ENCODE peak calls at places on chromosome 19, in eight cellular contexts. F is DMS153; J is A549; Q is NCI-H1092 treated with DMSO at 0.1 percent for 48 hours; G is T-helper 1 cell; B is anterior cingulate cortex; I is iPS DF 19.7; U is stimulated activated CD8-positive, alpha-beta memory T cell treated with anti-CD3 and anti-CD28 coated beads, Interleukin-4, amount 100 ng/mL, for 1 hour. S is an unnamed sample.
A peak's percentile ranks its signal among the peaks of the same experiment; 100 is the strongest.

GRCh38 chr19:8221161-8221560 is 12.0 kb downstream of the CERS4 start:
- DNase-seq in Q (no peak), G (no peak), I (no peak), J (no peak), B (peak; percentile 14), F (no peak), U (no peak), S (no peak)

GRCh38 chr19:45275370-45275971 is 24.4 kb downstream of the MARK4 start:
- DNase-seq in F (peak; percentile 27), G (no peak), I (no peak), J (no peak), U (no peak), Q (peak; percentile 1), B (peak; percentile 17), S (no peak)

GRCh38 chr19:31232220-31232619 is 117.0 kb downstream of the TSHZ3 start:
- DNase-seq in Q (no peak), G (no peak), F (no peak), B (no peak), U (no peak), J (no peak), I (no peak), S (no peak)

GRCh38 chr19:55855160-55855559 is 18.8 kb downstream of the NLRP4 start:
- DNase-seq in I (no peak), F (no peak), G (no peak), B (no peak), J (no peak), Q (no peak), U (no peak), S (no peak)

GRCh38 chr19:45952691-45953505 is 20.8 kb downstream of the NOVA2 start:
- DNase-seq in U (peak; percentile 21), B (no peak), I (peak; percentile 75), Q (no peak), J (peak; percentile 89), G (peak; percentile 40), F (peak; percentile 86), S (peak; percentile 26)

GRCh38 chr19:38389101-38389925 is 816 bp downstream of the SPRED3 start:
- DNase-seq in B (no peak), Q (no peak), F (peak; percentile 14), G (no peak), J (peak; percentile 53), U (no peak), I (no peak), S (peak; percentile 22)

GRCh38 chr19:35828694-35829301 is 16.2 kb upstream of the PRODH2 start:
- DNase-seq in Q (no peak), J (peak; percentile 59), U (peak; percentile 21), F (no peak), I (no peak), G (peak; percentile 47), B (peak; percentile 11), S (no peak)

GRCh38 chr19:47545061-47545948 is 27.6 kb downstream of the ZNF541 start:
- DNase-seq in G (no peak), B (no peak), J (no peak), F (no peak), Q (no peak), U (no peak), I (no peak), S (no peak)

GRCh38 chr19:37348060-37348459 is 22.8 kb upstream of the ZNF527 start:
- DNase-seq in Q (no peak), I (no peak), U (no peak), G (no peak), J (no peak), F (no peak), B (no peak), S (no peak)

GRCh38 chr19:19406878-19407639 is 1.6 kb downstream of the GATAD2A start:
- DNase-seq in U (no peak), F (no peak), G (peak; percentile 38), I (no peak), B (peak; percentile 11), Q (no peak), J (peak; percentile 53), S (no peak)

GRCh38 chr19:4449826-4450075 is 7.8 kb downstream of the UBXN6 start:
- DNase-seq in I (no peak), Q (no peak), B (no peak), J (no peak), F (no peak), U (no peak), G (no peak), S (no peak)

GRCh38 chr19:18996796-18997394 is 36.4 kb downstream of the SUGP2 start:
- DNase-seq in J (no peak), Q (no peak), U (no peak), F (no peak), I (no peak), G (no peak), B (no peak), S (no peak)

GRCh38 chr19:44512326-44513298 is 12.3 kb upstream of the ZNF180 start:
- DNase-seq in B (no peak), J (peak; percentile 79), F (no peak), G (no peak), Q (peak; percentile 11), U (no peak), I (no peak), S (peak; percentile 21)

GRCh38 chr19:14603990-14604387 is 21.1 kb downstream of the CLEC17A start:
- DNase-seq in B (no peak), I (no peak), G (no peak), Q (no peak), U (no peak), J (no peak), F (no peak), S (no peak)

GRCh38 chr19:7641288-7642276 is 4.7 kb downstream of the STXBP2 start:
- DNase-seq in B (no peak), G (no peak), I (no peak), J (peak; percentile 26), Q (no peak), U (no peak), F (no peak), S (no peak)

GRCh38 chr19:42115219-42115618 is 17.0 kb downstream of the POU2F2 start:
- DNase-seq in G (no peak), U (no peak), I (no peak), B (no peak), J (no peak), F (no peak), Q (no peak), S (no peak)

GRCh38 chr19:28619842-28620429 is 593.0 kb downstream of the UQCRFS1 start:
- DNase-seq in G (no peak), B (no peak), F (no peak), I (no peak), J (no peak), Q (no peak), U (no peak), S (no peak)

GRCh38 chr19:47190167-47190727 is 40.8 kb downstream of the BBC3 start:
- DNase-seq in I (no peak), J (peak; percentile 92), F (peak; percentile 21), Q (no peak), U (peak; percentile 15), B (peak; percentile 26), G (peak; percentile 41), S (no peak)

GRCh38 chr19:18014197-18014596 is 6.2 kb downstream of the ARRDC2 start:
- DNase-seq in Q (no peak), I (no peak), U (no peak), J (no peak), B (no peak), G (peak; percentile 42), F (no peak), S (no peak)

GRCh38 chr19:19444694-19445155 is 39.2 kb downstream of the GATAD2A start:
- DNase-seq in F (no peak), I (no peak), B (no peak), G (no peak), Q (no peak), J (no peak), U (no peak), S (no peak)

GRCh38 chr19:35395762-35396199 is 24.9 kb downstream of the GPR42 start:
- DNase-seq in G (no peak), Q (no peak), U (no peak), F (no peak), I (no peak), B (no peak), J (no peak), S (no peak)

GRCh38 chr19:51572908-51573307 is 1.8 kb downstream of the ZNF175 start:
- DNase-seq in I (no peak), B (no peak), J (no peak), F (no peak), U (no peak), G (no peak), Q (no peak), S (no peak)

GRCh38 chr19:28289294-28290063 is 923.5 kb downstream of the UQCRFS1 start:
- DNase-seq in Q (peak; percentile 89), I (no peak), G (no peak), U (no peak), B (peak; percentile 39), J (no peak), F (peak; percentile 96), S (peak; percentile 40)

GRCh38 chr19:12973236-12973635 is 3.9 kb downstream of the DAND5 start:
- DNase-seq in U (no peak), G (no peak), F (no peak), I (no peak), J (no peak), Q (no peak), B (no peak), S (no peak)

GRCh38 chr19:32201661-32202060 is 143.7 kb upstream of the ZNF507 start:
- DNase-seq in J (no peak), B (no peak), Q (no peak), U (no peak), G (no peak), F (no peak), I (no peak), S (no peak)

GRCh38 chr19:55069137-55069858 is 6.3 kb upstream of the RDH13 start:
- DNase-seq in U (no peak), I (no peak), G (no peak), J (peak; percentile 82), B (no peak), Q (no peak), F (peak; percentile 30), S (peak; percentile 55)

GRCh38 chr19:48397636-48398328 is 4.3 kb downstream of the GRIN2D start:
- DNase-seq in F (no peak), J (no peak), U (no peak), I (no peak), G (no peak), Q (no peak), B (no peak), S (peak; percentile 41)

GRCh38 chr19:39951686-39952085 is 17.3 kb upstream of the FCGBP start:
- DNase-seq in F (no peak), G (no peak), Q (no peak), J (peak; percentile 70), B (no peak), I (no peak), U (no peak), S (no peak)

GRCh38 chr19:7292950-7293794 is 1.0 kb downstream of the INSR start:
- DNase-seq in J (no peak), I (no peak), G (no peak), Q (no peak), B (no peak), F (no peak), U (no peak), S (no peak)

GRCh38 chr19:7607212-7607873 is 11.7 kb downstream of the CAMSAP3 start:
- DNase-seq in J (no peak), U (no peak), I (no peak), Q (no peak), F (no peak), B (no peak), G (no peak), S (no peak)

GRCh38 chr19:17076539-17076919 is 952 bp downstream of the MYO9B start:
- DNase-seq in B (no peak), Q (no peak), G (no peak), J (no peak), U (no peak), F (no peak), I (no peak), S (no peak)

GRCh38 chr19:11481777-11482383 is 1.0 kb upstream of the ELAVL3 start:
- DNase-seq in G (peak; percentile 40), F (peak; percentile 96), J (peak; percentile 90), I (no peak), Q (peak; percentile 96), U (peak; percentile 28), B (peak; percentile 95), S (peak; percentile 82)

GRCh38 chr19:43767818-43768217 is 13.0 kb downstream of the KCNN4 start:
- DNase-seq in U (no peak), F (no peak), I (no peak), G (no peak), J (no peak), B (no peak), Q (no peak), S (no peak)